ENCODE peak calls at places on chromosome 18, in seven cellular contexts. G, X, T, F, Q, K and I are unnamed samples.
A peak's percentile ranks its signal among the peaks of the same experiment; 100 is the strongest.

GRCh38 chr18:76668546-76668945 is 153.8 kb upstream of the ZNF236 start:
- DNase-seq in G (no peak), X (no peak), T (no peak), F (no peak), Q (no peak), K (no peak), I (no peak)

GRCh38 chr18:13409997-13410396 is 191.4 kb downstream of the LDLRAD4 start:
- DNase-seq in G (no peak), X (no peak), T (no peak), F (no peak), Q (no peak), K (no peak), I (no peak)

GRCh38 chr18:6199777-6200176 is 214.9 kb downstream of the L3MBTL4 start:
- DNase-seq in G (no peak), X (no peak), T (no peak), F (no peak), Q (no peak), K (no peak), I (no peak)

GRCh38 chr18:49784427-49785185 is 28.7 kb downstream of the ACAA2 start:
- DNase-seq in G (no peak), X (no peak), T (no peak), F (peak; percentile 60), Q (peak; percentile 38), K (no peak), I (no peak)

GRCh38 chr18:58128286-58129018 is 84.4 kb downstream of the NEDD4L start:
- DNase-seq in G (no peak), X (peak; percentile 79), T (no peak), F (no peak), Q (no peak), K (no peak), I (peak; percentile 42)

GRCh38 chr18:42131044-42131939 is 176.3 kb downstream of the PIK3C3 start:
- DNase-seq in G (no peak), X (no peak), T (no peak), F (no peak), Q (no peak), K (no peak), I (no peak)

GRCh38 chr18:10504723-10505122 is 21.1 kb upstream of the NAPG start:
- DNase-seq in G (no peak), X (no peak), T (no peak), F (no peak), Q (no peak), K (no peak), I (no peak)

GRCh38 chr18:78526275-78526674 is 453.3 kb upstream of the SALL3 start:
- DNase-seq in G (no peak), X (no peak), T (no peak), F (no peak), Q (no peak), K (no peak), I (no peak)

GRCh38 chr18:22703883-22704626 is 229.1 kb upstream of the RBBP8 start:
- DNase-seq in G (peak; percentile 65), X (no peak), T (no peak), F (peak; percentile 69), Q (peak; percentile 56), K (no peak), I (no peak)

GRCh38 chr18:77191241-77191751 is 58.4 kb upstream of the GALR1 start:
- DNase-seq in G (no peak), X (no peak), T (no peak), F (peak; percentile 8), Q (peak; percentile 84), K (no peak), I (no peak)

GRCh38 chr18:75727479-75727878 is 300.0 kb upstream of the SMIM21 start:
- DNase-seq in G (peak; percentile 19), X (peak; percentile 23), T (no peak), F (peak; percentile 2), Q (peak; percentile 21), K (no peak), I (no peak)

GRCh38 chr18:78080081-78080480 is 830.4 kb downstream of the GALR1 start:
- DNase-seq in G (no peak), X (no peak), T (no peak), F (no peak), Q (no peak), K (no peak), I (no peak)

GRCh38 chr18:35371412-35372195 is 5.5 kb downstream of the ZNF396 start:
- DNase-seq in G (no peak), X (no peak), T (no peak), F (peak; percentile 35), Q (peak; percentile 83), K (no peak), I (no peak)